ENCODE peak calls at places on chromosomes 12 and 14, in seven cellular contexts. C is SK-N-SH, Z is GM23248, L is fibroblast of lung, V is MM.1S, O is IMR-90, A is hepatocyte. F is an unnamed sample.

GRCh38 chr12:117900561-117900960 is 68.2 kb downstream of the KSR2 start:
- DNase-seq in C (no peak), Z (peak; percentile 31), L (peak; percentile 68), V (no peak), O (peak; percentile 8), A (no peak), F (no peak)

GRCh38 chr12:131829351-131829794 is 1.2 kb downstream of the MMP17 start:
- DNase-seq in C (peak; percentile 67), Z (peak; percentile 67), L (peak; percentile 18), V (no peak), O (no peak), A (peak; percentile 18), F (no peak)

GRCh38 chr12:51374346-51374745 is 16.9 kb downstream of the GALNT6 start:
- DNase-seq in C (no peak), Z (no peak), L (no peak), V (no peak), O (no peak), A (no peak), F (no peak)

GRCh38 chr14:103393078-103393477 is 7.9 kb downstream of the MARK3 start:
- DNase-seq in C (no peak), Z (no peak), L (no peak), V (no peak), O (no peak), A (no peak), F (no peak)

GRCh38 chr14:69260979-69261605 is 1.1 kb downstream of the GALNT16 start:
- DNase-seq in C (peak; percentile 91), Z (peak; percentile 25), L (no peak), V (peak; percentile 25), O (no peak), A (peak; percentile 76), F (no peak)

GRCh38 chr12:54159140-54159539 is 29.6 kb downstream of the SMUG1 start:
- DNase-seq in C (peak; percentile 64), Z (peak; percentile 22), L (no peak), V (peak; percentile 68), O (no peak), A (peak; percentile 75), F (peak; percentile 50)

GRCh38 chr12:29113101-29113500 is 36.0 kb upstream of the FAR2 start:
- DNase-seq in C (no peak), Z (peak; percentile 68), L (peak; percentile 64), V (no peak), O (peak; percentile 21), A (no peak), F (peak; percentile 41)

GRCh38 chr12:124544311-124544970 is 23.0 kb downstream of the NCOR2 start:
- DNase-seq in C (peak; percentile 89), Z (no peak), L (no peak), V (no peak), O (no peak), A (no peak), F (no peak)

GRCh38 chr12:51678086-51678724 is 87.2 kb downstream of the SCN8A start:
- DNase-seq in C (peak; percentile 62), Z (peak; percentile 70), L (peak; percentile 52), V (peak; percentile 44), O (peak; percentile 67), A (peak; percentile 73), F (peak; percentile 34)

GRCh38 chr14:101817511-101818001 is 56.0 kb downstream of the PPP2R5C start:
- DNase-seq in C (no peak), Z (no peak), L (no peak), V (no peak), O (no peak), A (no peak), F (no peak)

GRCh38 chr14:105902131-105902898 is 375.9 kb downstream of the TMEM121 start:
- DNase-seq in C (no peak), Z (no peak), L (no peak), V (no peak), O (no peak), A (no peak), F (no peak)

GRCh38 chr12:111068281-111068680 is 147.9 kb upstream of the MYL2 start:
- DNase-seq in C (no peak), Z (no peak), L (no peak), V (no peak), O (no peak), A (no peak), F (no peak)

GRCh38 chr14:79018846-79019245 is 848.7 kb downstream of the NRXN3 start:
- DNase-seq in C (no peak), Z (peak; percentile 56), L (peak; percentile 86), V (no peak), O (peak; percentile 82), A (no peak), F (no peak)

GRCh38 chr14:30020271-30020670 is 92.6 kb upstream of the PRKD1 start:
- DNase-seq in C (no peak), Z (no peak), L (no peak), V (no peak), O (no peak), A (no peak), F (no peak)

GRCh38 chr12:112978163-112979081 is at the start of gene OAS2:
- DNase-seq in C (no peak), Z (peak; percentile 87), L (peak; percentile 15), V (peak; percentile 93), O (peak; percentile 48), A (no peak), F (no peak)

GRCh38 chr12:40312982-40313576 is 88.3 kb downstream of the LRRK2 start:
- DNase-seq in C (peak; percentile 14), Z (peak; percentile 57), L (peak; percentile 8), V (peak; percentile 8), O (peak; percentile 31), A (peak; percentile 24), F (no peak)

GRCh38 chr12:119870462-119870861 is 6.7 kb downstream of the CIT start:
- DNase-seq in C (no peak), Z (no peak), L (peak; percentile 21), V (no peak), O (no peak), A (no peak), F (no peak)

GRCh38 chr12:119868992-119869391 is 8.1 kb downstream of the CIT start:
- DNase-seq in C (no peak), Z (peak; percentile 68), L (peak; percentile 32), V (no peak), O (peak; percentile 54), A (no peak), F (no peak)

GRCh38 chr12:119864591-119864990 is 12.5 kb downstream of the CIT start:
- DNase-seq in C (no peak), Z (no peak), L (no peak), V (no peak), O (no peak), A (no peak), F (no peak)

DNA sequence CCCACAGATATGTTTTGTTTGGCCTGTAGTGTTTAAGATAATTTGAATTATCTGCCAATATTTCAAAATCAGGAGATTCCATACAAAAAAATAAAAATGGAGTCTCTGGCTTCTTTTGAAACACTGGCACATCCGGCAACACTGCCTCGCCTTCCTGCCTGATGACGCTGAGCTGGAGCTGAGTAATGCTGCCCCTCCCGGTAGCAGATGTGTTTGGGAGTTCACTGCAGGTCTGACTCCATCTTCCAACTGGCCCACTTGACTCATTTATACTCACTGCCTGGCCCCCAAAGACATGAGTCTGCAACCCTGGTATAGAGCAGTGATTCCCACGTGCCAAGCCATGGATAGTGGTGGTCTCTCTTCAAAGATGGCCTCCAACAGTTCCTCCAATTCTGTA is 7.4 kb downstream of the CIT start:
- DNase-seq in C (no peak), Z (peak; percentile 97), L (peak; percentile 89), V (no peak), O (peak; percentile 96), A (no peak), F (peak; percentile 12)
- H2AFZ ChIP-seq in C (peak overlapping the region; percentile 89), Z (peak overlapping the region; percentile 92), L (peak overlapping the region; percentile 73), V (no peak overlapping the region), O (peak overlapping the region; percentile 91), A (no peak overlapping the region), F (no peak overlapping the region)

GRCh38 chr14:77318006-77318553 is 2.6 kb downstream of the POMT2 start:
- DNase-seq in C (no peak), Z (no peak), L (no peak), V (no peak), O (no peak), A (no peak), F (no peak)

GRCh38 chr14:77314539-77314938 is 6.1 kb downstream of the POMT2 start:
- DNase-seq in C (no peak), Z (no peak), L (no peak), V (no peak), O (no peak), A (no peak), F (no peak)

GRCh38 chr14:77319416-77319815 is 1.3 kb downstream of the POMT2 start:
- DNase-seq in C (no peak), Z (peak; percentile 51), L (no peak), V (no peak), O (no peak), A (no peak), F (no peak)

GRCh38 chr14:77315115-77315944 is 5.4 kb downstream of the POMT2 start:
- DNase-seq in C (no peak), Z (no peak), L (no peak), V (no peak), O (no peak), A (no peak), F (no peak)

DNA sequence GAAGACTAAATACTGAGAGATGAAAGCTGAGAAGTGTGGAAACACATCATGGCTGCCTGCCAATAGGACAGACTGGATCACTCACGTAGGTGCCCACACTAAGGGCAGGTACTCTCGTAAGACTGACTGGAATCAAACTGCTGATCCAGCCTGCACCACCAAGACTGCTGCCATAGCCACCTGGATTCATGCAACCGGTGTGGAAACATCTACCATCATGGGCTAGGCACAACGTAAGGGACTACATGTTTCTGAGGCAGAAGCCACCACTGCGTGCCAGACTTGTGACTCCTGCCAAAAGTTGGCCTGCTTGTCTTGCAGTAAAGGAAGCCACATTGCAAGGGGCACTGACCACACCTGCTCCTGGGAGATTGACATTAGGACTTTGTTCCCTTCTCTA is 3.8 kb downstream of the POMT2 start:
- DNase-seq in C (no peak), Z (no peak), L (no peak), V (no peak), O (no peak), A (no peak), F (no peak)
- H3K4me1 ChIP-seq in C (peaks cover 7% of the 10 kb centered on the region), Z (peaks cover 25% of the 10 kb centered on the region), L (peaks cover 5% of the 10 kb centered on the region), V (peaks cover 5% of the 10 kb centered on the region), O (peaks cover 15% of the 10 kb centered on the region), A (peaks cover 39% of the 10 kb centered on the region), F (peaks cover 16% of the 10 kb centered on the region)

DNA sequence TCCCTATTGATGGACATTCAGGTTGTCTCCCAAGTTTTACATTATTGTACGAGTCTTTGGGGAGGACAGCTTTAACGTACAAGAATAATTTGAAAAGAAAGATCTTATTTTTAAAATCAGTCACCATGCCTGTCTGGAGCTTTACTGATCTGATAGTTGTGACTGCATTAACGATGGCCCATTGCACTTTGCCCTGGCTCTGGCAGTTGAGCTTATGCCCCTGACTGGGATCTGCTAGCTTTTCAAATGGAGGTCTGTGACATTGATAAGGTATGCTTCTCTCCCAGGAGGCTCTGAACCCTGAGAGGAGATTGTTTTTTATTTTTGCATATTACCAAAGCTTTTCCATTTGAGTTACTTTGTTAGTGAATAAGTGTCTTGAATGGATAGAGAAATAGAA is 17.9 kb upstream of the RAB3IP start:
- DNase-seq in C (no peak), Z (no peak), L (no peak), V (no peak), O (no peak), A (peak; percentile 13), F (no peak)
- H3K4me3 ChIP-seq in C (no peak overlapping the region), Z (no peak overlapping the region), L (no peak overlapping the region), V (no peak overlapping the region), O (no peak overlapping the region), A (no peak overlapping the region), F (no peak overlapping the region)

GRCh38 chr12:617304-617915 is 45.8 kb downstream of the NINJ2 start:
- DNase-seq in C (no peak), Z (no peak), L (no peak), V (no peak), O (peak; percentile 18), A (peak; percentile 50), F (no peak)
- H2AFZ ChIP-seq in C (no peak overlapping the region), Z (no peak overlapping the region), L (no peak overlapping the region), V (no peak overlapping the region), O (peak overlapping the region; percentile 1), A (no peak overlapping the region), F (no peak overlapping the region)

F was measured in HCT116.